ENCODE peak calls at places on chromosome 9, in nine cellular contexts. S is GM12891, B is vagina, Q is HepG2, M is stomach, I is upper lobe of left lung, U is spleen, R is breast epithelium, A is GM12878. O is an unnamed sample.

GRCh38 chr9:91790912-91791311 is 159.1 kb downstream of the ROR2 start:
- DNase-seq in S (no peak), B (no peak), Q (no peak), M (no peak), I (no peak), U (no peak), R (no peak), A (no peak), O (no peak)

GRCh38 chr9:108761530-108762347 is 94.0 kb downstream of the ACTL7B start:
- DNase-seq in S (peak; percentile 46), B (no peak), Q (peak; percentile 47), M (peak; percentile 59), I (peak; percentile 38), U (no peak), R (peak; percentile 60), A (no peak), O (peak; percentile 69)

GRCh38 chr9:98491231-98491651 is 217.5 kb downstream of the GABBR2 start:
- DNase-seq in S (no peak), B (no peak), Q (peak; percentile 25), M (no peak), I (no peak), U (no peak), R (no peak), A (no peak), O (no peak)

GRCh38 chr9:132407196-132407595 is 556 bp upstream of the TTF1 start:
- DNase-seq in S (no peak), B (no peak), Q (no peak), M (no peak), I (no peak), U (no peak), R (no peak), A (no peak), O (no peak)

GRCh38 chr9:22005700-22006605 is 3.2 kb downstream of the CDKN2B start:
- DNase-seq in S (no peak), B (no peak), Q (no peak), M (no peak), I (no peak), U (peak; percentile 72), R (no peak), A (no peak), O (no peak)

GRCh38 chr9:35923927-35924763 is 14.9 kb downstream of the SPAAR start:
- DNase-seq in S (no peak), B (no peak), Q (no peak), M (no peak), I (no peak), U (no peak), R (no peak), A (no peak), O (no peak)

GRCh38 chr9:71003346-71003745 is 118.1 kb downstream of the TRPM3 start:
- DNase-seq in S (no peak), B (no peak), Q (no peak), M (no peak), I (no peak), U (no peak), R (no peak), A (no peak), O (no peak)

GRCh38 chr9:120531683-120532300 is 48.2 kb downstream of the CDK5RAP2 start:
- DNase-seq in S (no peak), B (no peak), Q (peak; percentile 25), M (no peak), I (peak; percentile 58), U (no peak), R (no peak), A (no peak), O (no peak)

GRCh38 chr9:83081846-83082245 is 18.9 kb upstream of the RASEF start:
- DNase-seq in S (no peak), B (no peak), Q (no peak), M (no peak), I (no peak), U (no peak), R (no peak), A (no peak), O (no peak)

GRCh38 chr9:89941875-89942274 is 337.1 kb downstream of the GADD45G start:
- DNase-seq in S (no peak), B (no peak), Q (no peak), M (no peak), I (no peak), U (no peak), R (no peak), A (no peak), O (no peak)

GRCh38 chr9:137685035-137685885 is 66.5 kb downstream of the EHMT1 start:
- DNase-seq in S (no peak), B (no peak), Q (no peak), M (no peak), I (no peak), U (no peak), R (no peak), A (no peak), O (no peak)

GRCh38 chr9:138053996-138054752 is 176.6 kb downstream of the CACNA1B start:
- DNase-seq in S (no peak), B (no peak), Q (no peak), M (peak; percentile 18), I (peak; percentile 18), U (peak; percentile 52), R (peak; percentile 22), A (no peak), O (peak; percentile 39)

GRCh38 chr9:113464672-113465271 is 1.2 kb downstream of the RGS3 start:
- DNase-seq in S (no peak), B (no peak), Q (no peak), M (no peak), I (no peak), U (no peak), R (no peak), A (no peak), O (peak; percentile 24)

GRCh38 chr9:129836342-129837007 is 1.2 kb downstream of the USP20 start:
- DNase-seq in S (no peak), B (no peak), Q (no peak), M (no peak), I (peak; percentile 36), U (peak; percentile 84), R (no peak), A (no peak), O (no peak)
- TF ChIP-seq POLR2AphosphoS5 in S (no peak), B (no peak), Q (no peak), M (no peak), I (no peak), U (peak; percentile 62), R (no peak), A (peak; percentile 32), O (no peak)

DNA sequence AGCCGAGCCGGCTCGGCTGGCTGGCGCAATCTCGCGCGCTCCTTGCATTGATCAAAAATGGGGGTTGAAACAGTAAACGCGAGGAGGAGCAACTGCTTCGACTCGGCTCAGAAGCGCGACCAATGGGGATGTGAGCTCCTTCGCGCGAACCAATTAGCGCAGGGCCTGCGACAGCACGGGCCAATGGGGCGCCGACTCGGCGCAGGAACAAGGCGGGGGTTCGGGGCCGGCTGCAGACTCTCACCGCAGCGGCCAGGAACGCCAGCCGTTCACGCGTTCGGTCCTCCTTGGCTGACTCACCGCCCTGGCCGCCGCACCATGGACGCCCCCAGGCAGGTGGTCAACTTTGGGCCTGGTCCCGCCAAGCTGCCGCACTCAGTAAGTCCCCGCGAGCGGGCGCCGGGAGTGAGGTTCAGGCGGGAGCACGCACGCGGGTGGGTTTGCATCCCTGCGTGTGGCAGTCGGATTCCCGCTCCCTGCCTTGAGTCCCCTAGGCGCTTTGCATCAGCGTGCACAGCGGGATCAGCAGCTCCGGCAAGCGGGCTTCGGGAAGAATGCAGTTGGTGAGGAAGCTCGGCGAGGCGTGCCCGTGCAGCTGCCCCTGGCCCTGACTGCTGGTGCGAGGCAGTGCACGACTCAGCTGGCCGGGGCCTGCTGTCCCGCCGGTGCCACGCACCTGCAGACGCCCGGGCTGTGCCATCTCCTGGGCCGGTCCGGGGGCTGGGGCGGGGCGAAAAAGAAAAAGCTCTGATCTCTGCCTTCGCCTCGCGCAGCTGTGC is at the start of gene PSAT1:
- DNase-seq in S (peak; percentile 96), B (no peak), Q (peak; percentile 94), M (peak; percentile 91), I (peak; percentile 83), U (peak; percentile 93), R (peak; percentile 68), A (peak; percentile 72), O (peak; percentile 92)
- TF ChIP-seq POLR2A in S (no peak), B (no peak), Q (peak; percentile 87), M (no peak), I (no peak), U (no peak), R (no peak), A (peak; percentile 92), O (no peak)

GRCh38 chr9:18478517-18479361 is 4.8 kb downstream of the ADAMTSL1 start:
- DNase-seq in S (no peak), B (no peak), Q (no peak), M (no peak), I (no peak), U (no peak), R (no peak), A (no peak), O (no peak)
- TF ChIP-seq POLR2AphosphoS5 in S (no peak), B (no peak), Q (no peak), M (no peak), I (no peak), U (no peak), R (no peak), A (no peak), O (no peak)

GRCh38 chr9:100578610-100579009 is 731 bp downstream of the CAVIN4 start:
- DNase-seq in S (no peak), B (no peak), Q (no peak), M (no peak), I (no peak), U (no peak), R (no peak), A (no peak), O (no peak)
- TF ChIP-seq POLR2A in S (no peak), B (no peak), Q (no peak), M (no peak), I (no peak), U (no peak), R (no peak), A (no peak), O (no peak)

DNA sequence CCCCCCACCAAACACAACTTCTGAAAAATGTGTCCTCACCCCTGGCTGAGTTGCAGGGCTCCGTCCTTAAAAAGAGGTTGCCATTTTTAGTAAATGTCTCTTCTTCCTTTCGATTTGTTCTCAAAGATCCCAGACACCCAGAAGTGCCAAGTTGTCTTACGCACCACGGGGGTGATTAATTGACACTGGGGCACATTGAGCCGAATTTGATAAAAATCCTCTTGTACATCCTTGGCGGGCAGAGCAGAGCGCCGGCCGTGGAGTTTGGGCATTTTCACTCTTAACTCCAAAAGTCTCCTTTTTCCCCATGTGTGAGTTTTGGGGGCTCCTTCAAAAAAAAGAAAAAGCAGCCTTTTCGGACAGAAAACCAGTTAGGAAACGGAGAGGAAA is 4.5 kb downstream of the LMX1B start:
- DNase-seq in S (no peak), B (no peak), Q (no peak), M (no peak), I (no peak), U (peak; percentile 6), R (no peak), A (no peak), O (no peak)
- TF ChIP-seq POLR2AphosphoS5 in S (no peak), B (no peak), Q (no peak), M (no peak), I (no peak), U (no peak), R (no peak), A (no peak), O (no peak)

GRCh38 chr9:74838351-74838750 is 49.4 kb downstream of the TRPM6 start:
- DNase-seq in S (no peak), B (no peak), Q (no peak), M (no peak), I (no peak), U (no peak), R (no peak), A (no peak), O (no peak)
- TF ChIP-seq POLR2A in S (no peak), B (no peak), Q (no peak), M (no peak), I (no peak), U (no peak), R (no peak), A (no peak), O (no peak)

O was measured in sigmoid colon.